ENCODE peak calls at places on chromosome 2, in eight cellular contexts. T is spleen, B is OCI-LY7, I is colonic mucosa, H is stomach, L is HL-60, Q is aorta, F is thoracic aorta. E is an unnamed sample.

GRCh38 chr2:19667085-19667484 is 234.7 kb downstream of the TTC32 start:
- DNase-seq in T (no peak), B (no peak), I (no peak), H (no peak), L (no peak), Q (no peak), F (no peak), E (no peak)

GRCh38 chr2:23426284-23426905 is 41.4 kb downstream of the KLHL29 start:
- DNase-seq in T (peak; percentile 72), B (no peak), I (no peak), H (no peak), L (no peak), Q (peak; percentile 86), F (peak; percentile 54), E (no peak)

GRCh38 chr2:104163611-104164157 is 690.2 kb upstream of the POU3F3 start:
- DNase-seq in T (no peak), B (no peak), I (no peak), H (no peak), L (no peak), Q (no peak), F (no peak), E (no peak)

GRCh38 chr2:150677561-150677960 is 190.1 kb upstream of the RND3 start:
- DNase-seq in T (no peak), B (no peak), I (no peak), H (no peak), L (no peak), Q (no peak), F (no peak), E (no peak)

GRCh38 chr2:181281206-181281832 is 175.9 kb upstream of the ITGA4 start:
- DNase-seq in T (no peak), B (no peak), I (no peak), H (no peak), L (no peak), Q (no peak), F (no peak), E (peak; percentile 97)

GRCh38 chr2:4219121-4219520 is 515.7 kb downstream of the DCDC2C start:
- DNase-seq in T (no peak), B (no peak), I (no peak), H (no peak), L (no peak), Q (no peak), F (no peak), E (no peak)

GRCh38 chr2:105671156-105671555 is 73.6 kb upstream of the NCK2 start:
- DNase-seq in T (no peak), B (no peak), I (no peak), H (no peak), L (no peak), Q (peak; percentile 86), F (peak; percentile 60), E (no peak)

GRCh38 chr2:150286730-150287362 is 200.6 kb downstream of the RND3 start:
- DNase-seq in T (no peak), B (no peak), I (no peak), H (no peak), L (no peak), Q (no peak), F (no peak), E (no peak)

GRCh38 chr2:178392215-178392614 is 58.8 kb downstream of the PRKRA start:
- DNase-seq in T (no peak), B (no peak), I (no peak), H (no peak), L (no peak), Q (no peak), F (no peak), E (no peak)

GRCh38 chr2:109335586-109336266 is 206.7 kb downstream of the SH3RF3 start:
- DNase-seq in T (no peak), B (no peak), I (no peak), H (no peak), L (no peak), Q (no peak), F (no peak), E (peak; percentile 76)

GRCh38 chr2:217795706-217796465 is 206.9 kb downstream of the TNS1 start:
- DNase-seq in T (no peak), B (no peak), I (peak; percentile 11), H (peak; percentile 19), L (no peak), Q (no peak), F (no peak), E (no peak)

GRCh38 chr2:209002054-209002453 is 421.8 kb upstream of the MAP2 start:
- DNase-seq in T (no peak), B (no peak), I (no peak), H (no peak), L (no peak), Q (no peak), F (no peak), E (no peak)

GRCh38 chr2:31812051-31812798 is 198.6 kb downstream of the MEMO1 start:
- DNase-seq in T (no peak), B (peak; percentile 76), I (no peak), H (no peak), L (no peak), Q (no peak), F (no peak), E (peak; percentile 5)

GRCh38 chr2:45435316-45435715 is 175.8 kb downstream of the SRBD1 start:
- DNase-seq in T (no peak), B (no peak), I (no peak), H (no peak), L (no peak), Q (no peak), F (no peak), E (no peak)

GRCh38 chr2:161988589-161988988 is 85.4 kb downstream of the DPP4 start:
- DNase-seq in T (no peak), B (no peak), I (no peak), H (no peak), L (no peak), Q (no peak), F (no peak), E (no peak)

GRCh38 chr2:162327134-162327769 is 8.8 kb upstream of the IFIH1 start:
- DNase-seq in T (no peak), B (no peak), I (no peak), H (no peak), L (no peak), Q (no peak), F (no peak), E (no peak)

GRCh38 chr2:68512352-68512751 is 45.0 kb downstream of the APLF start:
- DNase-seq in T (no peak), B (no peak), I (no peak), H (no peak), L (no peak), Q (no peak), F (no peak), E (no peak)

GRCh38 chr2:237591379-237591881 is 896 bp upstream of the RAB17 start:
- DNase-seq in T (no peak), B (no peak), I (peak; percentile 34), H (no peak), L (no peak), Q (peak; percentile 67), F (no peak), E (no peak)
- H3K4me3 ChIP-seq in T (no peak overlapping the region), B (no peak overlapping the region), I (peak overlapping the region; percentile 29), H (peak overlapping the region; percentile 18), L (peak overlapping the region; percentile 33), Q (no peak overlapping the region), F (peak overlapping the region; percentile 30), E (no peak overlapping the region)

GRCh38 chr2:241859436-241860183 is 916 bp upstream of the PDCD1 start:
- DNase-seq in T (peak; percentile 80), B (no peak), I (peak; percentile 58), H (no peak), L (no peak), Q (no peak), F (no peak), E (peak; percentile 68)

GRCh38 chr2:241857572-241858121 is 1.0 kb downstream of the PDCD1 start:
- DNase-seq in T (peak; percentile 74), B (no peak), I (no peak), H (no peak), L (no peak), Q (peak; percentile 74), F (no peak), E (no peak)

GRCh38 chr2:241860184-241861078 is 1.7 kb upstream of the PDCD1 start:
- DNase-seq in T (peak; percentile 71), B (no peak), I (no peak), H (no peak), L (no peak), Q (no peak), F (no peak), E (no peak)

GRCh38 chr2:241858206-241859016 is at the start of gene PDCD1:
- DNase-seq in T (peak; percentile 86), B (no peak), I (no peak), H (peak; percentile 34), L (no peak), Q (peak; percentile 72), F (no peak), E (no peak)

DNA sequence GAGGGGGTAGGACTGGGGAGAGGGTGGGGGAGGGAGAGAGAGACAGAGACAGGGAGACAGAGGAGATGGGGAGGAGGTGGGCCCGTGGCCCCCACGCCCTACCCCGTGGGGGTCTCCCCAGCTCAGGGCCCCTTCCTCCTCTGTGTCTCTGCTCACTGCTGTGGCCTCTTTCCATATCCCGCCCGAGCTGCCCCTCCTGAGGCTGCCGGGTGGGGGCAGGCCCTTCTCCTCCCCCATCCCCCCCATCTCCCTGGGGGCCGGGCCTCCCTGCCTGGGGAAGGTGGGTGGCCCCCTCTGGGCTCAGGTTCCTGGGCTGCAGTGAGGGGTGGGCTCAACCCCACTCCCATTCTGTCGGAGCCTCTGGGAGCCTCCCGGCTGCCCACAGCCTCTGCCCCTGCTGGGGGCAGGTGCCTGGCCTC is 332 bp upstream of the PDCD1 start:
- DNase-seq in T (peak; percentile 80), B (no peak), I (no peak), H (no peak), L (no peak), Q (no peak), F (no peak), E (no peak)
- H3K4me3 ChIP-seq in T (no peak overlapping the region), B (no peak overlapping the region), I (peak overlapping the region; percentile 2), H (peak overlapping the region; percentile 30), L (no peak overlapping the region), Q (no peak overlapping the region), F (peak overlapping the region; percentile 52), E (no peak overlapping the region)

GRCh38 chr2:169583494-169583893 is 657 bp upstream of the PPIG start:
- DNase-seq in T (no peak), B (no peak), I (no peak), H (no peak), L (no peak), Q (no peak), F (no peak), E (no peak)
- H3K4me3 ChIP-seq in T (no peak overlapping the region), B (no peak overlapping the region), I (no peak overlapping the region), H (no peak overlapping the region), L (no peak overlapping the region), Q (peak overlapping the region; percentile 94), F (no peak overlapping the region), E (no peak overlapping the region)

GRCh38 chr2:158391361-158391760 is 65.2 kb downstream of the CCDC148 start:
- DNase-seq in T (no peak), B (no peak), I (no peak), H (no peak), L (no peak), Q (no peak), F (no peak), E (no peak)

GRCh38 chr2:158392683-158393082 is 63.9 kb downstream of the CCDC148 start:
- DNase-seq in T (no peak), B (no peak), I (no peak), H (no peak), L (no peak), Q (no peak), F (no peak), E (no peak)

GRCh38 chr2:158391876-158392275 is 64.7 kb downstream of the CCDC148 start:
- DNase-seq in T (no peak), B (no peak), I (no peak), H (no peak), L (no peak), Q (no peak), F (no peak), E (no peak)

GRCh38 chr2:158394453-158394852 is 62.1 kb downstream of the CCDC148 start:
- DNase-seq in T (no peak), B (no peak), I (no peak), H (no peak), L (no peak), Q (no peak), F (no peak), E (no peak)

GRCh38 chr2:158395166-158395565 is 61.4 kb downstream of the CCDC148 start:
- DNase-seq in T (no peak), B (no peak), I (no peak), H (peak; percentile 25), L (no peak), Q (no peak), F (no peak), E (no peak)
- H3K4me3 ChIP-seq in T (no peak overlapping the region), B (no peak overlapping the region), I (no peak overlapping the region), H (no peak overlapping the region), L (no peak overlapping the region), Q (no peak overlapping the region), F (no peak overlapping the region), E (no peak overlapping the region)

E was measured in Jurkat, Clone E6-1.